ENCODE peak calls at places on chromosomes 16 and 17, in eight cellular contexts. A is NCI-H446 treated with DMSO at 0.1 percent for 48 hours, T is HS-27A, G is brain microvascular endothelial cell, B is activated T-helper 1 cell treated with Interleukin-2 at 50 U/mL for 16 hours, Q is foreskin fibroblast, N is GM18507, U is GM19239. X is an unnamed sample.
A peak's percentile ranks its signal among the peaks of the same experiment; 100 is the strongest.

GRCh38 chr16:48535369-48535787 is 74.6 kb downstream of the N4BP1 start:
- DNase-seq in A (no peak), T (no peak), G (no peak), B (no peak), Q (no peak), N (no peak), U (no peak), X (no peak)

GRCh38 chr16:22109258-22109898 is 17.0 kb downstream of the VWA3A start:
- DNase-seq in A (no peak), T (no peak), G (no peak), B (no peak), Q (no peak), N (no peak), U (no peak), X (no peak)

GRCh38 chr17:2837147-2837561 is 40.9 kb downstream of the RAP1GAP2 start:
- DNase-seq in A (no peak), T (no peak), G (no peak), B (no peak), Q (no peak), N (peak; percentile 39), U (no peak), X (no peak)

GRCh38 chr16:72905581-72905980 is 142.3 kb downstream of the ZFHX3 start:
- DNase-seq in A (no peak), T (no peak), G (peak; percentile 67), B (no peak), Q (peak; percentile 26), N (no peak), U (no peak), X (no peak)

GRCh38 chr17:1362964-1363363 is 37.1 kb downstream of the YWHAE start:
- DNase-seq in A (no peak), T (no peak), G (no peak), B (no peak), Q (peak; percentile 72), N (no peak), U (no peak), X (no peak)

GRCh38 chr17:64063766-64064224 is 43.4 kb upstream of the ICAM2 start:
- DNase-seq in A (no peak), T (no peak), G (peak; percentile 13), B (peak; percentile 11), Q (peak; percentile 36), N (no peak), U (no peak), X (no peak)

GRCh38 chr17:15377200-15377599 is 35.8 kb upstream of the TEKT3 start:
- DNase-seq in A (no peak), T (peak; percentile 69), G (peak; percentile 55), B (no peak), Q (peak; percentile 76), N (no peak), U (no peak), X (no peak)

GRCh38 chr16:77599793-77600415 is 122.4 kb upstream of the NUDT7 start:
- DNase-seq in A (no peak), T (no peak), G (peak; percentile 65), B (no peak), Q (peak; percentile 51), N (no peak), U (peak; percentile 10), X (no peak)

GRCh38 chr16:15435216-15435864 is 952 bp downstream of the BMERB1 start:
- DNase-seq in A (no peak), T (no peak), G (no peak), B (no peak), Q (peak; percentile 39), N (no peak), U (no peak), X (no peak)

GRCh38 chr17:76501827-76502307 is 644 bp upstream of the RHBDF2 start:
- DNase-seq in A (no peak), T (no peak), G (no peak), B (no peak), Q (no peak), N (no peak), U (no peak), X (no peak)

GRCh38 chr16:49441366-49441780 is 67.8 kb downstream of the C16orf78 start:
- DNase-seq in A (no peak), T (no peak), G (no peak), B (peak; percentile 66), Q (no peak), N (peak; percentile 72), U (peak; percentile 78), X (no peak)

GRCh38 chr17:81422776-81423697 is 27.8 kb downstream of the BAHCC1 start:
- DNase-seq in A (no peak), T (no peak), G (peak; percentile 92), B (no peak), Q (peak; percentile 94), N (no peak), U (no peak), X (no peak)

GRCh38 chr16:15735610-15736009 is 85.6 kb downstream of the NDE1 start:
- DNase-seq in A (no peak), T (no peak), G (no peak), B (no peak), Q (no peak), N (no peak), U (no peak), X (no peak)

GRCh38 chr16:8644513-8645140 is 23.1 kb downstream of the METTL22 start:
- DNase-seq in A (no peak), T (no peak), G (no peak), B (no peak), Q (no peak), N (no peak), U (no peak), X (no peak)

GRCh38 chr16:64408699-64409098 is 713.2 kb downstream of the CDH11 start:
- DNase-seq in A (no peak), T (no peak), G (no peak), B (no peak), Q (no peak), N (no peak), U (no peak), X (no peak)

GRCh38 chr17:17364338-17364667 is 61.1 kb downstream of the NT5M start:
- DNase-seq in A (no peak), T (no peak), G (no peak), B (no peak), Q (peak; percentile 17), N (no peak), U (no peak), X (no peak)

GRCh38 chr17:18184143-18185007 is 747 bp downstream of the ALKBH5 start:
- DNase-seq in A (no peak), T (no peak), G (no peak), B (peak; percentile 53), Q (peak; percentile 73), N (no peak), U (no peak), X (peak; percentile 90)